ENCODE peak calls at places on chromosome X, in ten cellular contexts. F is HTR-8/SVneo; Y is H4; A is stimulated activated CD4-positive, alpha-beta T cell treated with anti-CD3 and anti-CD28 coated beads, Interleukin-2, amount 100 ng/mL, for 24 hours; S is SHP77; W is T-helper 2 cell; G is GM10248; M is activated CD4-positive, CD25-positive, alpha-beta regulatory T cell; X is T-cell; Z is activated gamma-delta T cell treated with Interleukin-2 at 50 U/mL for 16 hours. C is an unnamed sample.

GRCh38 chrX:129359269-129359668 is 164.0 kb downstream of the SMARCA1 start:
- DNase-seq in Z (no peak), A (no peak), M (no peak), W (no peak), G (no peak), X (no peak), S (no peak), F (no peak), Y (no peak), C (no peak)

GRCh38 chrX:1390621-1391369 is 1.1 kb downstream of the SLC25A6 start:
- DNase-seq in X (peak), G (no peak), Y (no peak), S (no peak), A (no peak), Z (no peak), F (no peak), W (no peak), M (no peak), C (no peak)

GRCh38 chrX:39764441-39764914 is 333.3 kb downstream of the BCOR start:
- DNase-seq in G (no peak), Z (no peak), X (no peak), F (no peak), Y (no peak), M (no peak), S (peak), W (no peak), A (no peak), C (no peak)

GRCh38 chrX:50068293-50068568 is 132.6 kb downstream of the AKAP4 start:
- DNase-seq in M (no peak), G (no peak), X (no peak), W (no peak), A (no peak), F (no peak), Y (no peak), S (no peak), Z (no peak), C (no peak)

GRCh38 chrX:1448793-1449580 is 3.7 kb downstream of the ASMTL start:
- DNase-seq in G (no peak), X (no peak), Y (no peak), W (no peak), S (no peak), Z (no peak), F (no peak), M (no peak), A (no peak), C (no peak)

GRCh38 chrX:41759817-41760216 is 35.8 kb downstream of the GPR82 start:
- DNase-seq in G (peak), F (peak), Y (peak), A (no peak), W (no peak), X (no peak), Z (no peak), M (no peak), S (no peak), C (no peak)

GRCh38 chrX:13667940-13668339 is 15.0 kb downstream of the TCEANC start:
- DNase-seq in G (no peak), X (no peak), F (no peak), Z (no peak), Y (no peak), S (no peak), A (no peak), W (no peak), M (no peak), C (no peak)

GRCh38 chrX:50211510-50211909 is 6.9 kb downstream of the CCNB3 start:
- DNase-seq in M (no peak), Y (peak), Z (no peak), A (no peak), S (no peak), F (no peak), G (no peak), W (no peak), X (no peak), C (no peak)

GRCh38 chrX:49844622-49845021 is 15.5 kb downstream of the PAGE4 start:
- DNase-seq in S (no peak), A (no peak), X (no peak), F (no peak), W (no peak), Y (no peak), M (no peak), G (no peak), Z (no peak), C (no peak)

GRCh38 chrX:150506020-150506419 is 62.4 kb upstream of the MTM1 start:
- DNase-seq in S (no peak), Z (no peak), Y (no peak), W (no peak), A (no peak), F (no peak), X (no peak), G (no peak), M (no peak), C (no peak)

GRCh38 chrX:23884427-23885024 is 23.2 kb downstream of the APOO start:
- DNase-seq in W (no peak), S (no peak), X (no peak), F (peak), Y (no peak), M (no peak), A (no peak), Z (no peak), G (no peak), C (no peak)

GRCh38 chrX:39206746-39207145 is 405.5 kb downstream of the MID1IP1 start:
- DNase-seq in G (no peak), A (no peak), Y (no peak), S (no peak), M (no peak), X (no peak), W (no peak), Z (no peak), F (no peak), C (no peak)

GRCh38 chrX:74232859-74233258 is 71.1 kb upstream of the ZCCHC13 start:
- DNase-seq in F (no peak), M (no peak), W (no peak), G (no peak), A (no peak), Z (no peak), X (no peak), S (no peak), Y (peak), C (no peak)

GRCh38 chrX:41027388-41027787 is 57.9 kb upstream of the USP9X start:
- DNase-seq in S (no peak), W (no peak), Y (no peak), X (no peak), M (no peak), G (no peak), A (no peak), F (peak), Z (no peak), C (no peak)

GRCh38 chrX:9700555-9700954 is 65.1 kb downstream of the GPR143 start:
- DNase-seq in M (no peak), X (no peak), F (no peak), G (no peak), Z (no peak), W (no peak), A (no peak), S (no peak), Y (no peak), C (no peak)

GRCh38 chrX:37347420-37347819 is 1.7 kb upstream of the PRRG1 start:
- DNase-seq in G (no peak), A (no peak), F (no peak), W (no peak), X (no peak), Y (peak), M (no peak), S (no peak), Z (no peak), C (no peak)

GRCh38 chrX:13121020-13121419 is 76.6 kb upstream of the FAM9C start:
- DNase-seq in X (no peak), Z (no peak), G (no peak), A (no peak), W (no peak), F (no peak), Y (no peak), S (no peak), M (no peak), C (no peak)

GRCh38 chrX:134423606-134424005 is 36.4 kb upstream of the HPRT1 start:
- DNase-seq in G (no peak), Z (no peak), F (no peak), W (no peak), A (no peak), M (no peak), S (no peak), X (no peak), Y (peak), C (no peak)

GRCh38 chrX:120769576-120770341 is 105.9 kb downstream of the CT47B1 start:
- DNase-seq in Y (peak), W (no peak), S (peak), G (peak), F (peak), A (no peak), Z (no peak), X (no peak), M (no peak), C (no peak)

GRCh38 chrX:108165349-108166111 is 74.0 kb downstream of the ATG4A start:
- DNase-seq in S (peak), F (peak), X (no peak), G (no peak), M (no peak), Y (peak), A (no peak), W (no peak), Z (no peak), C (no peak)

GRCh38 chrX:13903405-13903804 is 86.5 kb upstream of the GPM6B start:
- DNase-seq in X (no peak), S (no peak), F (no peak), Z (no peak), A (no peak), W (no peak), Y (no peak), G (no peak), M (no peak), C (no peak)

GRCh38 chrX:129726307-129727111 is 12.3 kb upstream of the XPNPEP2 start:
- DNase-seq in S (peak), G (no peak), F (peak), M (no peak), W (no peak), Z (no peak), X (no peak), Y (peak), A (peak), C (peak)

GRCh38 chrX:49019599-49020249 is 17.7 kb upstream of the GRIPAP1 start:
- DNase-seq in Z (no peak), Y (no peak), F (no peak), X (no peak), S (no peak), W (no peak), M (no peak), G (no peak), A (no peak), C (no peak)

GRCh38 chrX:131985526-131986049 is 37.5 kb upstream of the STK26 start:
- DNase-seq in Z (no peak), F (no peak), G (no peak), Y (no peak), W (no peak), X (peak), A (no peak), M (no peak), S (no peak), C (no peak)

GRCh38 chrX:17674611-17675010 is 62.7 kb upstream of the SCML1 start:
- DNase-seq in F (no peak), Y (no peak), A (no peak), Z (no peak), X (no peak), M (no peak), W (no peak), G (no peak), S (no peak), C (no peak)

GRCh38 chrX:50893466-50893865 is 17.1 kb upstream of the BMP15 start:
- DNase-seq in X (no peak), Y (no peak), W (no peak), Z (no peak), G (no peak), S (no peak), F (no peak), A (no peak), M (no peak), C (no peak)

GRCh38 chrX:29728639-29729038 is 486.7 kb upstream of the MAGEB2 start:
- DNase-seq in M (no peak), Y (no peak), G (no peak), F (no peak), Z (no peak), S (no peak), A (no peak), W (no peak), X (no peak), C (no peak)

C was measured in T-helper 9 cell.